ENCODE peak calls at places on chromosomes 3 and 15, in six cellular contexts. B is iPS DF 6.9; D is CD4-positive, alpha-beta memory T cell; T is A549; H is left ventricle myocardium inferior; Z is pancreas. P is an unnamed sample. For H3K4me1, the result is how much of the 10 kb centered on the place peaks cover.

GRCh38 chr3:141391298-141392017 is 23.2 kb downstream of the ZBTB38 start:
- DNase-seq in B (no peak), D (no peak), T (no peak), H (no peak), Z (no peak), P (no peak)

GRCh38 chr15:75329571-75329970 is 6.3 kb upstream of the COMMD4 start:
- DNase-seq in B (no peak), D (no peak), T (no peak), H (no peak), Z (no peak), P (no peak)

GRCh38 chr3:149038322-149038721 is 47.0 kb downstream of the GYG1 start:
- DNase-seq in B (no peak), D (no peak), T (no peak), H (no peak), Z (no peak), P (no peak)

GRCh38 chr3:87969620-87970019 is 89.2 kb downstream of the CGGBP1 start:
- DNase-seq in B (no peak), D (no peak), T (no peak), H (no peak), Z (no peak), P (no peak)

GRCh38 chr3:35070088-35070487 is 569.2 kb upstream of the ARPP21 start:
- DNase-seq in B (no peak), D (no peak), T (no peak), H (no peak), Z (no peak), P (no peak)

GRCh38 chr3:144586382-144586781 is 614.8 kb downstream of the DIPK2A start:
- DNase-seq in B (no peak), D (no peak), T (no peak), H (no peak), Z (no peak), P (peak)

GRCh38 chr15:74612677-74613076 is 3.0 kb upstream of the CLK3 start:
- DNase-seq in B (no peak), D (no peak), T (no peak), H (no peak), Z (no peak), P (no peak)

GRCh38 chr3:11096266-11097135 is 57.8 kb upstream of the HRH1 start:
- DNase-seq in B (no peak), D (no peak), T (peak), H (peak), Z (peak), P (peak)

GRCh38 chr3:40951636-40952035 is 247.7 kb upstream of the CTNNB1 start:
- DNase-seq in B (no peak), D (no peak), T (no peak), H (no peak), Z (no peak), P (peak)

GRCh38 chr3:63947594-63947993 is 35.4 kb upstream of the SCAANT1 start:
- DNase-seq in B (no peak), D (no peak), T (no peak), H (no peak), Z (no peak), P (peak)

GRCh38 chr3:133730993-133731392 is 15.2 kb upstream of the TF start:
- DNase-seq in B (no peak), D (no peak), T (no peak), H (no peak), Z (no peak), P (no peak)

GRCh38 chr3:114080201-114080600 is 23.7 kb downstream of the QTRT2 start:
- DNase-seq in B (no peak), D (no peak), T (no peak), H (no peak), Z (no peak), P (no peak)

GRCh38 chr3:169812124-169812843 is 386 bp upstream of the LRRIQ4 start:
- DNase-seq in B (no peak), D (peak), T (no peak), H (peak), Z (peak), P (peak)

GRCh38 chr3:126672741-126673140 is 17.8 kb upstream of the TXNRD3 start:
- DNase-seq in B (no peak), D (no peak), T (no peak), H (no peak), Z (peak), P (no peak)

GRCh38 chr15:55687792-55688191 is 55.2 kb downstream of the PRTG start:
- DNase-seq in B (no peak), D (no peak), T (no peak), H (no peak), Z (no peak), P (no peak)

GRCh38 chr3:16319307-16319706 is 54.3 kb downstream of the OXNAD1 start:
- DNase-seq in B (no peak), D (peak), T (peak), H (no peak), Z (no peak), P (no peak)

GRCh38 chr15:58241872-58242271 is 103.7 kb downstream of the AQP9 start:
- DNase-seq in B (no peak), D (no peak), T (no peak), H (no peak), Z (no peak), P (no peak)

GRCh38 chr3:37163262-37164020 is 10.9 kb downstream of the LRRFIP2 start:
- DNase-seq in B (peak), D (no peak), T (no peak), H (no peak), Z (no peak), P (peak)

GRCh38 chr15:74776851-74777768 is 4.8 kb upstream of the CSK start:
- DNase-seq in B (no peak), D (peak), T (no peak), H (no peak), Z (no peak), P (peak)

GRCh38 chr3:160796813-160797164 is 40.8 kb downstream of the PPM1L start:
- DNase-seq in B (no peak), D (no peak), T (no peak), H (no peak), Z (no peak), P (no peak)

GRCh38 chr3:120791958-120792357 is 49.4 kb downstream of the GTF2E1 start:
- DNase-seq in B (no peak), D (no peak), T (peak), H (no peak), Z (no peak), P (peak)

GRCh38 chr3:140276698-140277097 is 341.7 kb downstream of the CLSTN2 start:
- DNase-seq in B (no peak), D (no peak), T (no peak), H (no peak), Z (no peak), P (peak)

GRCh38 chr3:178583963-178584575 is 47.8 kb downstream of the KCNMB2 start:
- DNase-seq in B (no peak), D (no peak), T (no peak), H (peak), Z (no peak), P (no peak)

GRCh38 chr3:194023501-194024280 is 112.3 kb upstream of the HES1 start:
- DNase-seq in B (no peak), D (no peak), T (no peak), H (no peak), Z (no peak), P (no peak)

GRCh38 chr15:75577401-75578205 is 1.5 kb downstream of the PTPN9 start:
- DNase-seq in B (no peak), D (peak), T (no peak), H (no peak), Z (no peak), P (no peak)

GRCh38 chr15:67820992-67821783 is 4.1 kb upstream of the SKOR1 start:
- DNase-seq in B (no peak), D (no peak), T (no peak), H (peak), Z (peak), P (peak)
- H3K4me1 ChIP-seq in B (under half), D (under half), T (under half), H (half or more), Z (under half), P (under half)

GRCh38 chr3:128075516-128076464 is 23.6 kb downstream of the SEC61A1 start:
- DNase-seq in B (peak), D (peak), T (peak), H (peak), Z (peak), P (peak)
- H3K4me1 ChIP-seq in B (under half), D (under half), T (under half), H (half or more), Z (under half), P (under half)

GRCh38 chr3:42045719-42046243 is 45.4 kb upstream of the TRAK1 start:
- DNase-seq in B (no peak), D (no peak), T (no peak), H (no peak), Z (no peak), P (no peak)

GRCh38 chr3:42043116-42043796 is 47.9 kb upstream of the TRAK1 start:
- DNase-seq in B (peak), D (no peak), T (no peak), H (peak), Z (no peak), P (peak)

GRCh38 chr3:42037318-42037945 is 53.7 kb upstream of the TRAK1 start:
- DNase-seq in B (no peak), D (no peak), T (no peak), H (no peak), Z (no peak), P (no peak)

DNA sequence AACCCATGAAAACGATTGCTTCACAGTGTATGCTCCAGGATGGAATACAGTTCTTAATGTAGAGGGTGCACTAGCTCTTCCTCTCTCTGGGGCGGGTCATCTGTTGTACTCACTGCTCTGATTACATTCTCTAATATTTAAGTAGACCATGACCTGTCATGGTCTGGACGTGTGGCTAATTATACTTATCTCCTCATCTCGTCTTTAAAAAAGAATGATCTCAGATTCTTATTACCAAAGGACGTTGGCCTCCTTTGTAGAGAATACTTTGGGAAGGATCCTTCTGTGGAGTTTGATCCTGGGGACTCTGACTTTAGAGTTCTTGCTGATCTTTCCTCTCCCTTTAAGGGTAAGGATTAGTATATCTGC is 48.4 kb upstream of the TRAK1 start:
- DNase-seq in B (no peak), D (no peak), T (no peak), H (no peak), Z (no peak), P (no peak)
- H3K4me1 ChIP-seq in B (under half), D (under half), T (under half), H (half or more), Z (under half), P (under half)

GRCh38 chr3:183265157-183265642 is 12.1 kb downstream of the B3GNT5 start:
- DNase-seq in B (no peak), D (no peak), T (no peak), H (peak), Z (no peak), P (no peak)
- H3K4me1 ChIP-seq in B (under half), D (under half), T (under half), H (under half), Z (under half), P (under half)

DNA sequence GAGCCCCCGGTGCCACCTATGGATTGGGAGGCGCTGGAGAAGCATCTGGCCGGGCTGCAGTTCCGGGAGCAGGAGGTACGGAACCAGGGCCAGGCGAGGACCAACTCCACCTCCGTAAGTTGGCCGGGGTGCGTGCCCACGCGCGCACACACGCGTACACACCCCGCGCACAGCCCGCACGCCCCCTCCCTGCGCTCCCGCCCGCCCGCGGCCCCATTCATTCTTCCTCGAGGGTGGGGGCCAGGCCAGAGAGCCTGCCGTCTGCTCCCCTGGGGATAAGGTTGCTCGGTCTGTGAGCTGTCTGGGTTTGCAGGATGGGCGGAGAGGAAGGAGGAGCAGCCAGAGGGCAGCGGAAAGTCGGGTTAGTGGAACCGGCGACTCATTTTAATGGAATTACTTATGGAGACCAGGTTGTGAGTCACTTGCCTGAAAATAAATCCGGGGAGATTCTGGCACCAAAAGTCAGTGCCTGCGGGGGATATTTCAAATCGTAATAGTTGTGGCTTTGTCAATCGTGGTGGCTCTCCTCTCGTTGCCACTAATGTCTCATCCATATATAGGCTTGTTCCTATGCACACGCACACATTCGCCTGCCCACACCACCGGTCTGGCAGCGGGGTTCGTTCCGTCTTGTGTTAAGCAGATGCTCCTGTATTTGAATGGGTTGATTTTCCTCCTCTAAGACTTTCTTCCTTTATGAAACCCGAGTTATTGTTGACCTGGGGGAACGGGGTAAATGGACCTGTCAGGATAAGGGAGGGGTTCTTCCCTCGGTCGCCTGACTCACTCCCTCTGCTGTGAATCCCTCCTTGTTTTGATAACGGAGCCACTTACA is 223.4 kb upstream of the IL12A start:
- DNase-seq in B (no peak), D (no peak), T (peak), H (peak), Z (peak), P (peak)
- H3K4me1 ChIP-seq in B (under half), D (under half), T (under half), H (half or more), Z (under half), P (under half)

GRCh38 chr15:61226313-61227250 is 2.5 kb downstream of the RORA start:
- DNase-seq in B (no peak), D (no peak), T (no peak), H (no peak), Z (no peak), P (no peak)
- H3K4me1 ChIP-seq in B (under half), D (under half), T (under half), H (under half), Z (under half), P (under half)

GRCh38 chr3:190322604-190323240 is 476 bp upstream of the CLDN1 start:
- DNase-seq in B (no peak), D (no peak), T (no peak), H (no peak), Z (no peak), P (peak)
- H3K4me1 ChIP-seq in B (under half), D (under half), T (under half), H (under half), Z (under half), P (under half)

GRCh38 chr3:71050521-71051258 is 532.8 kb downstream of the FOXP1 start:
- DNase-seq in B (no peak), D (peak), T (no peak), H (no peak), Z (no peak), P (no peak)
- H3K4me1 ChIP-seq in B (under half), D (half or more), T (half or more), H (half or more), Z (under half), P (under half)

DNA sequence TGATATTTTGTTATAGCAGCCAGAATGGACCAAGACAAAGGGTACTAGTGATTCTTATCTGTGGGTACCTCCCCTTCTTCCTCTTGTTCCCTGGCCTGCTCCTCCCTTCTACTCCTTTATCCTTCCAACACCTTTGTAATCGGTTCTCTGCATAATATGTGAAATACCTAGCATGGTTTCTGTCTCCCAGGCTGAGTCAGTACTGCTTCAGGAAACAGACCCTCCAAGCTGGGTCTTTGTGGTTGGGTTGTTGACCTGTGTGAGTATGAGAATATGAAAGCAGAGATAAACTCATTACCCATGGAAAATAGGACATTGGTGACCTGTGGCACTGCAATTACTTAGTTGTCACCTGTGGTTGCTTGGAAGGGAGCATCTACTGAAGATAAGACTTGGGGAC is 69.3 kb upstream of the KLF13 start:
- DNase-seq in B (no peak), D (no peak), T (no peak), H (no peak), Z (no peak), P (no peak)
- H3K4me1 ChIP-seq in B (under half), D (under half), T (under half), H (under half), Z (under half), P (under half)

DNA sequence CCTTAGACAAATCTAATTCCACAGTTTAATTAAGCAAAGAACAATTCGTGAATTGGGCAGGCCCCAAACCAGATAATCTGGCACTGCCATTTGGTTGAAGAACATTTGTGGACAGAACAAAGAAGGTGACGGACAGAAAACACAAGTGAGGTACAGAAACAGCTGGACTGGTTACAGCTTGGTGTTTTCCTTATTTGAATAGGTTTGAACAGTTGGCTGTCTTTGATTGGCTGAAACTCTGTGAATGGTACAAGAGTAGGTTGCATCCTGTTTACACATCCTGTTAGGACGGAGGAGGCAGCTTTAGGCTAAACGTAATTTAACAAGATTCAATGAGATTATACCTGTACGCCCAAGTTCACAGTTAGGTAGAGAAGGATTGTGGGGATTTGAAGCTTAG is 114.4 kb downstream of the LPP start:
- DNase-seq in B (no peak), D (no peak), T (no peak), H (no peak), Z (no peak), P (no peak)
- H3K4me1 ChIP-seq in B (under half), D (under half), T (half or more), H (half or more), Z (under half), P (half or more)